ENCODE peak calls at places on chromosomes 3 and 15, in four cellular contexts. One of them, this sample, is unnamed.

GRCh38 chr3:9902372-9903237 is at the start of gene IL17RE:
- DNase-seq in DMS 273 treated with DMSO at 0.1 percent for 48 hours: no peak
- DNase-seq in tibial nerve: no peak
- DNase-seq in CD8-positive, alpha-beta memory T cell: no peak
- DNase-seq in this sample: no peak

GRCh38 chr3:45170071-45170470 is 23.9 kb upstream of the CDCP1 start:
- DNase-seq in DMS 273 treated with DMSO at 0.1 percent for 48 hours: no peak
- DNase-seq in tibial nerve: no peak
- DNase-seq in CD8-positive, alpha-beta memory T cell: no peak
- DNase-seq in this sample: no peak

GRCh38 chr3:188575501-188575900 is 421.5 kb downstream of the LPP start:
- DNase-seq in DMS 273 treated with DMSO at 0.1 percent for 48 hours: no peak
- DNase-seq in tibial nerve: no peak
- DNase-seq in CD8-positive, alpha-beta memory T cell: no peak
- DNase-seq in this sample: no peak

GRCh38 chr3:42655980-42656679 is 2.6 kb downstream of the ZBTB47 start:
- DNase-seq in DMS 273 treated with DMSO at 0.1 percent for 48 hours: no peak
- DNase-seq in tibial nerve: no peak
- DNase-seq in CD8-positive, alpha-beta memory T cell: no peak
- DNase-seq in this sample: no peak

GRCh38 chr3:71264840-71265239 is 318.7 kb downstream of the FOXP1 start:
- DNase-seq in DMS 273 treated with DMSO at 0.1 percent for 48 hours: no peak
- DNase-seq in tibial nerve: no peak
- DNase-seq in CD8-positive, alpha-beta memory T cell: no peak
- DNase-seq in this sample: no peak

GRCh38 chr15:47294765-47295259 is 422.5 kb upstream of the SEMA6D start:
- DNase-seq in DMS 273 treated with DMSO at 0.1 percent for 48 hours: no peak
- DNase-seq in tibial nerve: no peak
- DNase-seq in CD8-positive, alpha-beta memory T cell: no peak
- DNase-seq in this sample: no peak

GRCh38 chr15:77738441-77739437 is 106.0 kb upstream of the LINGO1 start:
- DNase-seq in DMS 273 treated with DMSO at 0.1 percent for 48 hours: peak
- DNase-seq in tibial nerve: no peak
- DNase-seq in CD8-positive, alpha-beta memory T cell: no peak
- DNase-seq in this sample: peak

GRCh38 chr15:73989001-73989798 is 2.9 kb downstream of the STOML1 start:
- DNase-seq in DMS 273 treated with DMSO at 0.1 percent for 48 hours: no peak
- DNase-seq in tibial nerve: no peak
- DNase-seq in CD8-positive, alpha-beta memory T cell: no peak
- DNase-seq in this sample: no peak

GRCh38 chr3:195558602-195559001 is 15.5 kb upstream of the PPP1R2 start:
- DNase-seq in DMS 273 treated with DMSO at 0.1 percent for 48 hours: peak
- DNase-seq in tibial nerve: no peak
- DNase-seq in CD8-positive, alpha-beta memory T cell: peak
- DNase-seq in this sample: peak

GRCh38 chr3:18740631-18741583 is 315.8 kb upstream of the SATB1 start:
- DNase-seq in DMS 273 treated with DMSO at 0.1 percent for 48 hours: no peak
- DNase-seq in tibial nerve: no peak
- DNase-seq in CD8-positive, alpha-beta memory T cell: peak
- DNase-seq in this sample: no peak

GRCh38 chr3:164194842-164195241 is 883.5 kb downstream of the SI start:
- DNase-seq in DMS 273 treated with DMSO at 0.1 percent for 48 hours: no peak
- DNase-seq in tibial nerve: no peak
- DNase-seq in CD8-positive, alpha-beta memory T cell: no peak
- DNase-seq in this sample: no peak

GRCh38 chr3:182629521-182629920 is 163.8 kb upstream of the ATP11B start:
- DNase-seq in DMS 273 treated with DMSO at 0.1 percent for 48 hours: no peak
- DNase-seq in tibial nerve: no peak
- DNase-seq in CD8-positive, alpha-beta memory T cell: no peak
- DNase-seq in this sample: no peak

GRCh38 chr3:124250053-124250452 is 258.1 kb upstream of the ROPN1 start:
- DNase-seq in DMS 273 treated with DMSO at 0.1 percent for 48 hours: no peak
- DNase-seq in tibial nerve: no peak
- DNase-seq in CD8-positive, alpha-beta memory T cell: no peak
- DNase-seq in this sample: no peak

GRCh38 chr3:115322901-115323300 is 175.8 kb upstream of the ZBTB20 start:
- DNase-seq in DMS 273 treated with DMSO at 0.1 percent for 48 hours: no peak
- DNase-seq in tibial nerve: no peak
- DNase-seq in CD8-positive, alpha-beta memory T cell: no peak
- DNase-seq in this sample: no peak

GRCh38 chr3:136787226-136787793 is 31.6 kb upstream of the SLC35G2 start:
- DNase-seq in DMS 273 treated with DMSO at 0.1 percent for 48 hours: peak
- DNase-seq in tibial nerve: no peak
- DNase-seq in CD8-positive, alpha-beta memory T cell: peak
- DNase-seq in this sample: no peak

GRCh38 chr3:106534206-106534605 is 665.4 kb upstream of the CBLB start:
- DNase-seq in DMS 273 treated with DMSO at 0.1 percent for 48 hours: no peak
- DNase-seq in tibial nerve: no peak
- DNase-seq in CD8-positive, alpha-beta memory T cell: peak
- DNase-seq in this sample: no peak

GRCh38 chr3:58044656-58045055 is 36.4 kb downstream of the FLNB start:
- DNase-seq in DMS 273 treated with DMSO at 0.1 percent for 48 hours: no peak
- DNase-seq in tibial nerve: no peak
- DNase-seq in CD8-positive, alpha-beta memory T cell: no peak
- DNase-seq in this sample: no peak

GRCh38 chr3:128317698-128318231 is 148.9 kb downstream of the DNAJB8 start:
- DNase-seq in DMS 273 treated with DMSO at 0.1 percent for 48 hours: peak
- DNase-seq in tibial nerve: no peak
- DNase-seq in CD8-positive, alpha-beta memory T cell: no peak
- DNase-seq in this sample: peak

GRCh38 chr3:98371186-98371585 is 17.5 kb downstream of the OR5K4 start:
- DNase-seq in DMS 273 treated with DMSO at 0.1 percent for 48 hours: no peak
- DNase-seq in tibial nerve: no peak
- DNase-seq in CD8-positive, alpha-beta memory T cell: no peak
- DNase-seq in this sample: no peak

GRCh38 chr3:123725652-123726400 is 141.0 kb upstream of the HACD2 start:
- DNase-seq in DMS 273 treated with DMSO at 0.1 percent for 48 hours: no peak
- DNase-seq in tibial nerve: no peak
- DNase-seq in CD8-positive, alpha-beta memory T cell: no peak
- DNase-seq in this sample: no peak

GRCh38 chr15:96720251-96720650 is 389.8 kb downstream of the NR2F2 start:
- DNase-seq in DMS 273 treated with DMSO at 0.1 percent for 48 hours: no peak
- DNase-seq in tibial nerve: no peak
- DNase-seq in CD8-positive, alpha-beta memory T cell: no peak
- DNase-seq in this sample: no peak

GRCh38 chr15:98900382-98900781 is 107.2 kb downstream of the PGPEP1L start:
- DNase-seq in DMS 273 treated with DMSO at 0.1 percent for 48 hours: no peak
- DNase-seq in tibial nerve: no peak
- DNase-seq in CD8-positive, alpha-beta memory T cell: no peak
- DNase-seq in this sample: no peak

GRCh38 chr3:71728632-71729342 is 3.6 kb upstream of the EIF4E3 start:
- DNase-seq in DMS 273 treated with DMSO at 0.1 percent for 48 hours: no peak
- DNase-seq in tibial nerve: no peak
- DNase-seq in CD8-positive, alpha-beta memory T cell: peak
- DNase-seq in this sample: peak

GRCh38 chr3:188491276-188491687 is 337.3 kb downstream of the LPP start:
- DNase-seq in DMS 273 treated with DMSO at 0.1 percent for 48 hours: no peak
- DNase-seq in tibial nerve: no peak
- DNase-seq in CD8-positive, alpha-beta memory T cell: no peak
- DNase-seq in this sample: no peak

GRCh38 chr3:47578691-47579632 is at the start of gene CSPG5:
- DNase-seq in DMS 273 treated with DMSO at 0.1 percent for 48 hours: no peak
- DNase-seq in tibial nerve: no peak
- DNase-seq in CD8-positive, alpha-beta memory T cell: peak
- DNase-seq in this sample: peak

GRCh38 chr3:107796786-107797185 is 274.0 kb downstream of the BBX start:
- DNase-seq in DMS 273 treated with DMSO at 0.1 percent for 48 hours: peak
- DNase-seq in tibial nerve: no peak
- DNase-seq in CD8-positive, alpha-beta memory T cell: peak
- DNase-seq in this sample: peak

GRCh38 chr15:33215941-33216872 is 21.7 kb upstream of the FMN1 start:
- DNase-seq in DMS 273 treated with DMSO at 0.1 percent for 48 hours: no peak
- DNase-seq in tibial nerve: no peak
- DNase-seq in CD8-positive, alpha-beta memory T cell: no peak
- DNase-seq in this sample: no peak

GRCh38 chr3:88334187-88334868 is 184.6 kb downstream of the C3orf38 start:
- DNase-seq in DMS 273 treated with DMSO at 0.1 percent for 48 hours: no peak
- DNase-seq in tibial nerve: no peak
- DNase-seq in CD8-positive, alpha-beta memory T cell: no peak
- DNase-seq in this sample: no peak

GRCh38 chr3:9340450-9341009 is 22.3 kb upstream of the THUMPD3 start:
- DNase-seq in DMS 273 treated with DMSO at 0.1 percent for 48 hours: no peak
- DNase-seq in tibial nerve: no peak
- DNase-seq in CD8-positive, alpha-beta memory T cell: no peak
- DNase-seq in this sample: no peak

GRCh38 chr15:95371664-95372063 is 958.8 kb upstream of the NR2F2 start:
- DNase-seq in DMS 273 treated with DMSO at 0.1 percent for 48 hours: no peak
- DNase-seq in tibial nerve: no peak
- DNase-seq in CD8-positive, alpha-beta memory T cell: no peak
- DNase-seq in this sample: no peak